ENCODE peak calls at places on chromosomes 12 and 14, in four cellular contexts. T, A, S and D are unnamed samples.

GRCh38 chr14:75003250-75004027 is 718 bp downstream of the EIF2B2 start:
- DNase-seq in S (no peak), T (no peak), A (no peak), D (no peak)

GRCh38 chr12:95083938-95084337 is 10.5 kb upstream of the NR2C1 start:
- DNase-seq in T (peak; percentile 15), S (peak; percentile 84), A (no peak), D (no peak)

GRCh38 chr12:105469701-105470100 is 139.2 kb downstream of the C12orf75 start:
- DNase-seq in A (no peak), T (no peak), S (peak; percentile 43), D (no peak)

GRCh38 chr12:39780527-39781446 is 161.2 kb upstream of the ABCD2 start:
- DNase-seq in A (no peak), T (no peak), S (no peak), D (peak; percentile 7)

GRCh38 chr12:60920841-60921495 is 1325.1 kb downstream of the SLC16A7 start:
- DNase-seq in A (no peak), S (no peak), T (no peak), D (peak; percentile 97)

GRCh38 chr14:70821916-70822705 is 12.8 kb upstream of the MAP3K9 start:
- DNase-seq in T (peak; percentile 55), A (no peak), S (peak; percentile 66), D (no peak)

GRCh38 chr14:87960013-87960787 is 32.8 kb downstream of the GALC start:
- DNase-seq in A (no peak), S (no peak), T (no peak), D (no peak)

GRCh38 chr14:74667758-74668157 is 45.1 kb downstream of the AREL1 start:
- DNase-seq in T (no peak), A (no peak), S (peak; percentile 87), D (no peak)

GRCh38 chr12:45246202-45246601 is 30.3 kb downstream of the ANO6 start:
- DNase-seq in T (no peak), A (no peak), S (no peak), D (peak; percentile 37)

GRCh38 chr12:40020261-40020691 is 85.6 kb downstream of the SLC2A13 start:
- DNase-seq in T (no peak), A (no peak), S (no peak), D (no peak)

GRCh38 chr14:33938131-33938949 is 12.5 kb downstream of the EGLN3 start:
- DNase-seq in T (peak; percentile 89), A (no peak), S (peak; percentile 10), D (peak; percentile 73)

GRCh38 chr12:95440401-95440800 is 33.6 kb upstream of the METAP2 start:
- DNase-seq in A (no peak), T (no peak), S (peak; percentile 66), D (peak; percentile 7)

GRCh38 chr12:115941362-115941761 is 336.1 kb downstream of the MED13L start:
- DNase-seq in A (peak; percentile 64), S (peak; percentile 44), T (no peak), D (peak; percentile 29)

GRCh38 chr12:113980537-113981337 is 14.6 kb upstream of the RBM19 start:
- DNase-seq in T (peak; percentile 42), A (no peak), S (peak; percentile 55), D (peak; percentile 49)

GRCh38 chr12:68001486-68002466 is 12.5 kb downstream of the IFNG-AS1 start:
- DNase-seq in T (no peak), A (no peak), S (peak; percentile 2), D (peak; percentile 26)

GRCh38 chr12:131204416-131205311 is 251.0 kb downstream of the ADGRD1 start:
- DNase-seq in S (no peak), T (no peak), A (peak; percentile 83), D (no peak)

GRCh38 chr12:103969391-103969790 is 3.7 kb downstream of the TDG start:
- DNase-seq in S (peak; percentile 76), A (no peak), T (no peak), D (peak; percentile 39)

GRCh38 chr12:78171082-78171481 is 340.4 kb downstream of the NAV3 start:
- DNase-seq in T (no peak), S (no peak), A (no peak), D (no peak)

GRCh38 chr12:64029013-64029857 is 184.7 kb downstream of the SRGAP1 start:
- DNase-seq in A (no peak), S (peak; percentile 75), T (no peak), D (no peak)

GRCh38 chr12:85825751-85826150 is 10.5 kb downstream of the RASSF9 start:
- DNase-seq in S (peak; percentile 72), A (no peak), T (no peak), D (peak; percentile 81)

GRCh38 chr12:78473136-78473535 is 391.4 kb upstream of the SYT1 start:
- DNase-seq in S (peak; percentile 63), A (no peak), T (no peak), D (peak; percentile 25)

GRCh38 chr14:92980866-92981265 is 57.9 kb downstream of the CHGA start:
- DNase-seq in A (no peak), S (no peak), T (no peak), D (no peak)

GRCh38 chr14:38718519-38718918 is 384.5 kb downstream of the SEC23A start:
- DNase-seq in A (no peak), T (no peak), S (no peak), D (no peak)

GRCh38 chr12:12600659-12601058 is 11.0 kb upstream of the CREBL2 start:
- DNase-seq in S (no peak), A (no peak), T (no peak), D (no peak)

GRCh38 chr14:97978336-97978735 is 1181.2 kb downstream of the VRK1 start:
- DNase-seq in S (peak; percentile 72), A (no peak), T (peak; percentile 82), D (peak; percentile 77)

GRCh38 chr14:36785511-36785910 is 123.9 kb downstream of the PAX9 start:
- DNase-seq in T (no peak), S (no peak), A (no peak), D (peak; percentile 53)

GRCh38 chr12:42237853-42238239 is 202 bp downstream of the YAF2 start:
- DNase-seq in A (no peak), S (no peak), T (no peak), D (no peak)

GRCh38 chr12:46276756-46277155 is 7.9 kb upstream of the SLC38A1 start:
- DNase-seq in A (no peak), T (no peak), S (no peak), D (no peak)

GRCh38 chr12:33488036-33488435 is 48.4 kb upstream of the SYT10 start:
- DNase-seq in T (no peak), A (no peak), S (peak; percentile 0), D (peak; percentile 85)

GRCh38 chr12:103268831-103269514 is 226.8 kb downstream of the C12orf42 start:
- DNase-seq in T (no peak), A (no peak), S (peak; percentile 1), D (no peak)

GRCh38 chr14:57266060-57266459 is 2.6 kb downstream of the EXOC5 start:
- DNase-seq in T (no peak), A (no peak), S (no peak), D (no peak)

GRCh38 chr12:7666595-7666994 is 887 bp upstream of the APOBEC1 start:
- DNase-seq in S (no peak), T (no peak), A (no peak), D (no peak)

GRCh38 chr12:7661741-7662140 is 4.0 kb downstream of the APOBEC1 start:
- DNase-seq in A (no peak), S (no peak), T (no peak), D (no peak)

DNA sequence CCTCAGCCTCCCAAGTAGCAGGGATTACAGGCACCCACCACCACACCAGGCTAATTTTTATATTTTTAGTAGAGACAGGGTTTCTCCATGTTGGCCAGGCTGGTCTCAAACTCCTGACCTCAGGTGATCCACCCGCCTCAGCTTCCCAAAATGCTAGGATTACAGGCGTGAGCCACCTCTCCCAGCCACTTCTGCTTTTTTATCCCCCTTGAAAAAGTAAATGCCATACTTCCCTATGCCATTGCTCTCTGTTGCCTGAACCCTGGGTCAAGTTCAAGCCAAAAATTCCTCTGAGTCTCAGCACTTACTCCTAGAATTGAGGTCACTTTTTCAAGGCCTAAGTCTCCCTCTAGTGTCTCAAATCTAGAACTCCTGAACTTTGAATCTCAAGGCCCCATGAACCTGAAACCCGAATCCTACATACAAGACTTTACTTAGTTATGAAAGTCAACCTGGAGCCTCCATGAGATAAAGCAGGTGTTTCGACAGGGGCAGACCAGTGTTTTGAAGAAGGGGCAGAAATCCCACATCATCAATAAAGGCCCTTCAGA is 1.4 kb upstream of the APOBEC1 start:
- DNase-seq in T (no peak), A (no peak), S (no peak), D (no peak)
- TF ChIP-seq CTCF in T (no peak), A (no peak), S (no peak), D (no peak)

DNA sequence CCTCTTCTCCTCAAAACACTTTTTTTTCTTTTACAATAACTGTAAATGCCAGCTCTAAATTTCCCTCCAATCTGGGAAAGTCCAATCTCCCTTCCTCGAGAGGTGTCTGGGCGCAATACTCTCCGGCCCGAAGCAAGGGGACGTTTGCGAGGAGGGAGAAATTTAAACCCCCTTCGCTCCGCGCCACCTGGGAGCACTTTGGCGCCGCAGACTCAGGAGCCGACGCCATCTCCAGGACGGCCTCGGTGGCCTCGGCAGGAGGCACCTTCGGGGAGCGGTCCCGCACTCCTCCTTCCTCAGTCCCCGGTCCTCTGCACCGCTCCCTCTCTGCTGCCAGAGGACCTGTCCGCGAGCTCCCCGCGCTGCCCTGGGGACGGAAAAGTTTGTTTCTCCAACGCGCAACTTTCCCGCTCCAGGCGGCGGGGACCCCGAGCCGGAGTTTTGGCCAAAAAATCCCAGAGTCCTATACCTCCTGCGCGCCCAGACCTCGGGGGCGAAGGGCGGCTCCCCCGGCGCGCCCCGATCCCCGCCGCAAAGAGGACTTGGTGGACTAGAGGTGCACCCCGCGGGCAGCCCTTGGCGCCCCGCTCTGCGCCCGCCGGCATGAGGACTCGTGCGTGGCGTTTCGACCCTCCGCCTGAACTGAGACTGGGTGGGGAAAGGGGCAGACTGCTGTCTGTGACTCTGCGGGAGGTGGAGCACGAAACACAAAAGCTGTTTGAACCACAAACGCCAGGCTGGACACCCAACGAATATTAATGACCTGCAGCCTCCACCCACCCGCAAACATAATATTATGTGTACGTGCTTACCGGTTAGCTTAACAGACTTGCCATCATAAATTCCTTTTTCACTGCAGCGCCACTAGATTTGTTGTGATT is 95.1 kb upstream of the HMGA2 start:
- DNase-seq in A (peak; percentile 86), S (peak; percentile 39), T (peak; percentile 7), D (peak; percentile 39)
- H3K4me3 ChIP-seq in A (peak overlapping the region; percentile 13), S (peak overlapping the region; percentile 45), T (no peak overlapping the region), D (peak overlapping the region; percentile 52)

DNA sequence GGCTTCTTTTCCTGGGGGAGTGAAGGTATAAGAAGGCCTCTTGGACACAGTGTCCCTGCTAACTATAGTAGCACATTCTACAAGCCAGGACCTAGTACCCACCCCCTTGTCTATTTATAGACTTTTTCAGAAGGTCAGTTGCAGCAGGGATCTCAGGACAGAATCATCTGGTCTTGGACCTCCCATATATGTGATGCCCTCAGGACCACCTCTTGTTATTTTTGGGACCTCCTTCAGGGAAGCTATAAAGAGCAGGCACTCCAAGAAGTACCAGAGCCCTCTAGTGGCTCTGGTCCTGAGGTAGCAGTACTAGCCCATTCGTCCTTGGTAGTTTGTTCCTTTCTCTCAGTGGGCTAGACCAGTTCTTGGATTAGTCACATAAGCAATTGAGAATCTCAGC is 4.3 kb downstream of the COQ10A start:
- DNase-seq in A (no peak), T (no peak), S (peak; percentile 16), D (peak; percentile 35)
- H3K36me3 ChIP-seq in A (peaks cover 32% of the 10 kb centered on the region), T (no peaks in the 10 kb centered on the region), S (peaks cover 19% of the 10 kb centered on the region), D (peaks cover 25% of the 10 kb centered on the region)

DNA sequence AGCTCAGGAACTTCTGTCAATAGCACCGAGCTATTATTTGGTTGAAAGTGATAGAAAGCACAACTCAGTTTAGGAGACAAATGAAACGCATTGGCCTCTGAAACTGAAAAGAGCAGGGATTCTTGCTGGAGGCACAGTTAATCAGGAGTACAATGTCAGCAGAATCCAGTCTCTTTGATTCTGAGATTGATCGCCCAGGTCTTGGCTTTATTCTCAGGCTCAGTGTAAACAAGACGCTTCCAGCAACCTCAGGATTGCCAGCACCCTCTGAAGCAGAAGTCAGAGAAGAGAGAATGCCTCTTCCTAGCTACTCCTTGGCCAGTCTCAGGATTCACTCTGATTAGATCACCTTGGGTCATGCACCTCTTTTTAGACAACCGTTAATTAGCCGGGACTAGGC is 11.8 kb upstream of the OTUB2 start:
- DNase-seq in A (no peak), S (no peak), T (no peak), D (no peak)
- TF ChIP-seq CTCF in A (no peak), S (no peak), T (no peak), D (no peak)